ENCODE peak calls at places on chromosome 2, in five cellular contexts. E is A549, F is K562, G is aorta, M is uterus. T is an unnamed sample. For H3K4me1, the result is how much of the 10 kb centered on the place peaks cover.

GRCh38 chr2:233470839-233471238 is 95.7 kb downstream of the USP40 start:
- DNase-seq in E (no peak), F (no peak), G (no peak), M (no peak), T (no peak)

GRCh38 chr2:195592101-195592500 is 64.9 kb upstream of the SLC39A10 start:
- DNase-seq in E (no peak), F (no peak), G (no peak), M (no peak), T (no peak)

GRCh38 chr2:214322662-214323061 is 88.2 kb upstream of the VWC2L start:
- DNase-seq in E (no peak), F (no peak), G (no peak), M (no peak), T (no peak)

GRCh38 chr2:236257171-236257570 is 7.0 kb downstream of the ASB18 start:
- DNase-seq in E (no peak), F (no peak), G (no peak), M (no peak), T (no peak)

GRCh38 chr2:176139621-176140020 is 10.1 kb downstream of the HOXD8 start:
- DNase-seq in E (no peak), F (no peak), G (no peak), M (peak), T (no peak)

GRCh38 chr2:6772366-6772710 is 93.4 kb downstream of the CMPK2 start:
- DNase-seq in E (no peak), F (peak), G (no peak), M (no peak), T (no peak)

GRCh38 chr2:145253492-145253891 is 733.6 kb upstream of the ZEB2 start:
- DNase-seq in E (no peak), F (no peak), G (no peak), M (no peak), T (no peak)

GRCh38 chr2:180947208-180947689 is 33.2 kb upstream of the UBE2E3 start:
- DNase-seq in E (no peak), F (no peak), G (no peak), M (no peak), T (no peak)

GRCh38 chr2:28552045-28552823 is 56.4 kb downstream of the PLB1 start:
- DNase-seq in E (no peak), F (no peak), G (no peak), M (no peak), T (no peak)

GRCh38 chr2:149224458-149224857 is 105.9 kb upstream of the LYPD6 start:
- DNase-seq in E (no peak), F (no peak), G (no peak), M (no peak), T (no peak)

GRCh38 chr2:43905388-43905803 is 66.6 kb downstream of the ABCG8 start:
- DNase-seq in E (no peak), F (no peak), G (no peak), M (no peak), T (no peak)

GRCh38 chr2:55141572-55142413 is 90.3 kb downstream of the CLHC1 start:
- DNase-seq in E (no peak), F (peak), G (no peak), M (no peak), T (no peak)

GRCh38 chr2:228689049-228689448 is 507.6 kb upstream of the SPHKAP start:
- DNase-seq in E (no peak), F (no peak), G (no peak), M (peak), T (no peak)

GRCh38 chr2:36357506-36358316 is 2.1 kb downstream of the CRIM1 start:
- DNase-seq in E (peak), F (no peak), G (peak), M (peak), T (peak)

GRCh38 chr2:223860809-223861738 is 23.7 kb upstream of the AP1S3 start:
- DNase-seq in E (peak), F (no peak), G (no peak), M (no peak), T (peak)

GRCh38 chr2:30716117-30716900 is 90.9 kb downstream of the CAPN13 start:
- DNase-seq in E (no peak), F (no peak), G (no peak), M (no peak), T (peak)

GRCh38 chr2:177489719-177490301 is 97.2 kb downstream of the AGPS start:
- DNase-seq in E (peak), F (peak), G (no peak), M (no peak), T (no peak)

GRCh38 chr2:29033172-29033571 is 41.2 kb downstream of the PCARE start:
- DNase-seq in E (peak), F (no peak), G (no peak), M (no peak), T (no peak)

GRCh38 chr2:38464971-38465788 is 88.1 kb upstream of the ATL2 start:
- DNase-seq in E (no peak), F (no peak), G (no peak), M (no peak), T (no peak)

GRCh38 chr2:219120082-219120481 is 40.5 kb downstream of the NHEJ1 start:
- DNase-seq in E (no peak), F (no peak), G (no peak), M (no peak), T (no peak)

GRCh38 chr2:182133195-182133891 is 147.7 kb downstream of the PPP1R1C start:
- DNase-seq in E (no peak), F (no peak), G (no peak), M (no peak), T (no peak)

GRCh38 chr2:208872591-208872990 is 466.0 kb downstream of the PTH2R start:
- DNase-seq in E (no peak), F (no peak), G (no peak), M (no peak), T (no peak)

GRCh38 chr2:108538000-108538625 is 3.8 kb downstream of the LIMS1 start:
- DNase-seq in E (no peak), F (no peak), G (no peak), M (no peak), T (no peak)

GRCh38 chr2:118186858-118187254 is 98.6 kb downstream of the INSIG2 start:
- DNase-seq in E (no peak), F (no peak), G (no peak), M (no peak), T (no peak)

GRCh38 chr2:105278654-105279053 is 37.1 kb downstream of the GPR45 start:
- DNase-seq in E (no peak), F (no peak), G (no peak), M (no peak), T (no peak)

GRCh38 chr2:134899204-134899603 is 19.4 kb upstream of the CCNT2 start:
- DNase-seq in E (no peak), F (no peak), G (no peak), M (no peak), T (no peak)

GRCh38 chr2:112277591-112278220 is 2.3 kb downstream of the ZC3H6 start:
- DNase-seq in E (no peak), F (no peak), G (no peak), M (no peak), T (no peak)

GRCh38 chr2:33437297-33437696 is 39.2 kb upstream of the RASGRP3 start:
- DNase-seq in E (no peak), F (no peak), G (no peak), M (no peak), T (no peak)

GRCh38 chr2:241833938-241834852 is 24.5 kb downstream of the PDCD1 start:
- DNase-seq in E (no peak), F (no peak), G (no peak), M (no peak), T (no peak)

GRCh38 chr2:99911711-99912110 is 230.7 kb downstream of the AFF3 start:
- DNase-seq in E (no peak), F (no peak), G (no peak), M (no peak), T (no peak)

GRCh38 chr2:950627-950992 is at the start of gene SNTG2:
- DNase-seq in E (no peak), F (peak), G (no peak), M (peak), T (peak)

GRCh38 chr2:178514664-178515063 is 34.4 kb downstream of the PLEKHA3 start:
- DNase-seq in E (no peak), F (no peak), G (no peak), M (no peak), T (no peak)

DNA sequence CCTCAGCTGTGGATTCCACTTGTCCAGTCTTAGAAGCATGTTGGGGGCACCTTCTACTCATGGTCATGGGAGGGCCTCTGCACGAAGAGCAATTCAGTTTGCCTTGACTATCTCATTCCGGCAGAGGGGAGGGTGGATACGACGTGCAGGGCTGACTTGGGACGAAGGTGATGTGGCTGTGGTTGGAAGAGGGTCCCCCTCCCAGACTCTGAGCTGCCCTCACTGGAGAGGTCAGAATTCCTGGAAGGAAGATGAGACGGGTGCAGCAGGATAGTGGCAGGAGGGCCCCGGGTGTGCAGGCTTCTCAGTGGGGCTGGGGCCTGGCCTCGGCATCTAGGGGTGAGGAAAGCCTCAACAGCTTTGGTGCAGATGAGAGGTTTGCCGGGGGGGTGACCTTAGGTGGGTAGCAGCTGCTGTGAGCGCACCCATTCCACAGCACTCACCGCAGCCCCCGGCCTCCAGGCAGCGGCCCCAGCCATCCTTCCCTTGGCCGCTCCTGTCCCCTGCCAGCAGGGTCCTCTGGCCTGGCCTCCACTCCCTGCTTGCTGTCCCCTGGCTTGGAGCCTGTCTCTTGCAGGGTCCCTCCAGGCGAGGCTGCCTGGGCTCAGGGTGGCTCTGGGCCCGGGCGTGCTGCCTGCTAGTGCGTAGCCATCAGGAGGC is 3.2 kb downstream of the RNPEPL1 start:
- DNase-seq in E (no peak), F (no peak), G (peak), M (no peak), T (no peak)
- H3K4me1 ChIP-seq in E (under half), F (under half), G (under half), M (under half), T (under half)

GRCh38 chr2:141782574-141782973 is 348.2 kb downstream of the LRP1B start:
- DNase-seq in E (no peak), F (no peak), G (no peak), M (no peak), T (no peak)
- H3K4me1 ChIP-seq in E (under half), F (under half), G (under half), M (under half), T (under half)

DNA sequence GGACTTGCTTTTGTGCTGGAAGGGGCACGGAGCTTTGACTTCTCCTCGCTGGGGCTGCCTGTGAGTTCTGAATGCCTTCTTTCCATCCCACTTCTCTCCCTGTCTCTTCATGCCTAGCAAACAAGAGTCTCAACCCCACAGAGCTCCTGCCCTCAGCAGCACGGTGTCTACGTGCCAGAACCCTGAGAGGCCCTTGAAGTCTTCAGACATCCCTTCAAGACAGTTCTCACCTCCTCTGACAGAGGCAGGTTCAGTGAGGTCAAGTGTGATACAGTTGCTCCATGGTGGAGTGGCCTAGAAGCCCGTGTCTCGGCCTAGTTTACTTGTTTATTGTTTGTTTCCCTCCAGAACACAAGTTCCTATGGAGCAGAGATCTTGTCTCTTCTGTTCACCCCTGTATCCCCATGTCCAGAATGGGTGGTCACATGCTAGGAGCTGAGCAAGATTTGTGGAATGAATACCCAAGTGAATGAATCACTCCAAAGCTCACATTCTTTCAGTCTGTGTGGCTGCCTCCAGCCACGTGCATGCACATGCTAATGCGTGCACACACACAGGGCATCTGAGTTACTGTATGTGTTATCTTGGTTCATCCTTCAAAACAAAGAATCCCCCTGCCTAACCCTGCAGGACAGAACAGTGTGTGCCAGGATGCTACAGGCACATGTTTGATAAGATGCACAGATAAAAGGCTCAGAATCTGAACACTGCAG is 391.7 kb downstream of the NBAS start:
- DNase-seq in E (peak), F (no peak), G (no peak), M (no peak), T (no peak)
- H3K4me1 ChIP-seq in E (under half), F (under half), G (under half), M (under half), T (under half)

DNA sequence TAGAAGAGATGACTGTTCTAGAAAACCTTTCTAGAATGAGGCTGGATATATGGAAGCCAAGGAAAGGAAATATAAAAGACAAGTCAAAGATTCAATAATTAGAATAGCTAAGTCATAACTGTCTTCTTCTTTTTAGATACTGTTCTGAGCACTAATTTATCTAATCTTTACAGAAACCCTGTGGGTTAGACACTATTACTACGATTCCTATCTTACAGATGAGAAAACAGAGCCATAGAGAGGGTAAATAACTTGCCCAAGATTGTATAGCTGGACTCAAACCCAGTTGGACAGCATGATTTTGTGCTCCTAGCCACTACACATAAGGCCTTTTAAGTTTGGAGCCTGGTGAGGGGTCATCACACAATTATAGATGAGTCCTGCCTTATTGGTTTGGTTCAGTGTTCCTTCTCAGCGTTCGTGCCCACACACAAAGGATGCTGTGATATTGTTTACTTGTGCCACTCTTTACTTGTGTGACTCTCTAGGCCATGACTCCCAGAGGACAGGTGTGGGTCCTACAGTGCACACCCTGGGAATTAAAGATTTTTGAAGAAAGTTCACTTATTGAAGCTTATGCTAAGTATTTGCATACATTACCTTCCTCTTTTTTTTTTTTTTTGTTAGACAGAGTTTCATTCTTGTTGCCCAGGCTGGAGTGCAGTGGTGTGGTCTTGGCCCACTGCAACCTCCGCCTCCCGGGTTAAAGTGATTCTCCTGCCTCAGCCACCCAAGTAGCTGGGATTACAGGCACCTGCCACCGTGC is 153.7 kb downstream of the PRKCE start:
- DNase-seq in E (no peak), F (no peak), G (no peak), M (no peak), T (no peak)
- H3K4me1 ChIP-seq in E (under half), F (under half), G (under half), M (under half), T (under half)

T was measured in colonic mucosa.